ENCODE peak calls at places on chromosomes 12 and 14, in seven cellular contexts. Z, D, J, P, A, G and B are unnamed samples.

GRCh38 chr12:12896261-12896660 is 4.9 kb downstream of the GPRC5A start:
- DNase-seq in Z (peak; percentile 84), D (no peak), J (no peak), P (no peak), A (peak; percentile 72), G (no peak), B (no peak)

GRCh38 chr12:127928615-127929014 is 338.4 kb upstream of the TMEM132C start:
- DNase-seq in Z (no peak), D (no peak), J (no peak), P (no peak), A (peak; percentile 44), G (no peak), B (no peak)

GRCh38 chr14:26917086-26917485 is 319.3 kb upstream of the NOVA1 start:
- DNase-seq in Z (peak; percentile 2), D (peak; percentile 54), J (no peak), P (no peak), A (peak; percentile 37), G (no peak), B (no peak)

GRCh38 chr12:94689002-94689645 is 38.8 kb upstream of the TMCC3 start:
- DNase-seq in Z (peak; percentile 27), D (no peak), J (no peak), P (no peak), A (peak; percentile 54), G (no peak), B (no peak)

GRCh38 chr14:99603471-99603933 is 505 bp downstream of the CCDC85C start:
- DNase-seq in Z (peak; percentile 49), D (peak; percentile 77), J (no peak), P (no peak), A (peak; percentile 42), G (peak; percentile 23), B (peak; percentile 56)

GRCh38 chr12:90262261-90262660 is 553.6 kb upstream of the ATP2B1 start:
- DNase-seq in Z (peak; percentile 45), D (no peak), J (no peak), P (no peak), A (peak; percentile 32), G (no peak), B (no peak)

GRCh38 chr12:115511971-115512370 is 765.5 kb downstream of the MED13L start:
- DNase-seq in Z (no peak), D (no peak), J (no peak), P (no peak), A (no peak), G (no peak), B (peak; percentile 51)

GRCh38 chr12:95859344-95859816 is 628 bp downstream of the SNRPF start:
- DNase-seq in Z (peak; percentile 31), D (peak; percentile 78), J (peak; percentile 12), P (no peak), A (peak; percentile 58), G (no peak), B (no peak)

GRCh38 chr14:49621114-49621881 is 699 bp downstream of the MGAT2 start:
- DNase-seq in Z (peak; percentile 28), D (peak; percentile 87), J (no peak), P (no peak), A (no peak), G (no peak), B (peak; percentile 64)

GRCh38 chr14:36511981-36512584 is 7.9 kb downstream of the NKX2-1 start:
- DNase-seq in Z (no peak), D (no peak), J (no peak), P (no peak), A (no peak), G (no peak), B (no peak)

GRCh38 chr12:26721800-26722199 is 111.2 kb downstream of the ITPR2 start:
- DNase-seq in Z (no peak), D (no peak), J (no peak), P (no peak), A (no peak), G (no peak), B (no peak)

GRCh38 chr14:20998674-20999366 is at the start of gene SLC39A2:
- DNase-seq in Z (peak; percentile 60), D (peak; percentile 90), J (no peak), P (no peak), A (peak; percentile 57), G (peak; percentile 60), B (peak; percentile 75)

GRCh38 chr14:28577187-28577586 is 189.4 kb upstream of the FOXG1 start:
- DNase-seq in Z (no peak), D (no peak), J (no peak), P (no peak), A (no peak), G (no peak), B (no peak)

GRCh38 chr14:31206536-31207286 is 882 bp downstream of the HECTD1 start:
- DNase-seq in Z (no peak), D (peak; percentile 57), J (no peak), P (no peak), A (no peak), G (no peak), B (peak; percentile 38)

GRCh38 chr12:75389706-75390105 is 1.2 kb upstream of the GLIPR1L2 start:
- DNase-seq in Z (no peak), D (no peak), J (no peak), P (no peak), A (peak; percentile 26), G (no peak), B (no peak)

GRCh38 chr14:105859717-105860614 is 333.6 kb downstream of the TMEM121 start:
- DNase-seq in Z (no peak), D (no peak), J (no peak), P (no peak), A (no peak), G (no peak), B (no peak)

GRCh38 chr14:100303179-100303578 is 3.1 kb downstream of the SLC25A29 start:
- DNase-seq in Z (no peak), D (no peak), J (no peak), P (no peak), A (peak; percentile 38), G (no peak), B (no peak)

GRCh38 chr12:46413368-46413767 is 40.8 kb upstream of the SLC38A2 start:
- DNase-seq in Z (no peak), D (no peak), J (no peak), P (no peak), A (no peak), G (no peak), B (no peak)
- H2BK120ac ChIP-seq in Z (no peak overlapping the region), D (no peak overlapping the region), J (no peak overlapping the region), P (no peak overlapping the region), A (no peak overlapping the region), G (no peak overlapping the region), B (no peak overlapping the region)

DNA sequence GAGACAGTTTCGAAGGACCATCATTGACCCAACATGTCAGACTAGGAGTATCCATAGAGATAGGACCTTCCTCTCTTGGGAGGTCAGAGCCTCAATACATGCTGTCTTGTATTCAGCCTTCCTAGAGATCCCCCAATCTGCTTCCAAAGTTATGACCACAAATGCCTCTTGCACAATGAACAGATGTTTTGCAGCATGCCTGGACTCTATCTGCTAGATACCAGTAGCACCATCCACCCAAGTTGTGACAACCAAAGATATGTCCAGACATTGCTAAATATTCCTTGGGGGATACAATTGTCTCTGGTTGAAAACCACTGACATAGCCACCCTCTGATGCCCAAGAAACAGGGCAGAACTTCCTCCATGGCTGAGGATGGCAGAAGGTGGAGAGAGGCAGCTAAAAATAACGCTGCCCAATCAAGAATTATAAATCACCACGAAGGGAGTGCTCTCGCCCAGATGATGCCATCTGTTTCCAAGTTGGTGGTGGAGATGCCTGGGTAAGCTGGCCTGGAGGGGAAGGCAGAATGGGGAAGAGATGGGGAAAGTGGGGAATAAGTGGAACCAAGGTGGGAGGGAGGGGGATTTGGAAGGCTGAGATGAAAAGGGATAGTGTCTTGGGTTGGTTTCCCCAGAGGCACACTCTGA is 42.9 kb upstream of the NOS1 start:
- DNase-seq in Z (no peak), D (no peak), J (no peak), P (no peak), A (no peak), G (peak; percentile 79), B (no peak)
- H3K27ac ChIP-seq in Z (no peak overlapping the region), D (no peak overlapping the region), J (no peak overlapping the region), P (no peak overlapping the region), A (no peak overlapping the region), G (no peak overlapping the region), B (no peak overlapping the region)

GRCh38 chr12:132176920-132177551 is 32.8 kb downstream of the NOC4L start:
- DNase-seq in Z (no peak), D (no peak), J (no peak), P (no peak), A (no peak), G (no peak), B (no peak)

GRCh38 chr12:132175496-132176357 is 31.5 kb downstream of the NOC4L start:
- DNase-seq in Z (no peak), D (no peak), J (no peak), P (no peak), A (no peak), G (no peak), B (no peak)

GRCh38 chr12:132174703-132175490 is 30.6 kb downstream of the NOC4L start:
- DNase-seq in Z (no peak), D (no peak), J (no peak), P (no peak), A (no peak), G (no peak), B (no peak)

GRCh38 chr12:132178314-132178713 is 34.1 kb downstream of the NOC4L start:
- DNase-seq in Z (no peak), D (no peak), J (no peak), P (no peak), A (no peak), G (no peak), B (no peak)

GRCh38 chr12:132176358-132176919 is 32.2 kb downstream of the NOC4L start:
- DNase-seq in Z (no peak), D (no peak), J (no peak), P (no peak), A (no peak), G (no peak), B (no peak)
- H2BK120ac ChIP-seq in Z (no peak overlapping the region), D (no peak overlapping the region), J (no peak overlapping the region), P (no peak overlapping the region), A (no peak overlapping the region), G (no peak overlapping the region), B (no peak overlapping the region)

GRCh38 chr14:77110286-77110685 is 12.2 kb downstream of the CIPC start:
- DNase-seq in Z (no peak), D (no peak), J (no peak), P (no peak), A (no peak), G (peak; percentile 67), B (no peak)

GRCh38 chr14:77109656-77110055 is 11.6 kb downstream of the CIPC start:
- DNase-seq in Z (no peak), D (peak; percentile 55), J (no peak), P (no peak), A (no peak), G (no peak), B (no peak)

GRCh38 chr14:77113644-77114043 is 15.6 kb downstream of the CIPC start:
- DNase-seq in Z (no peak), D (no peak), J (no peak), P (no peak), A (no peak), G (no peak), B (no peak)

GRCh38 chr14:77108753-77109152 is 10.7 kb downstream of the CIPC start:
- DNase-seq in Z (no peak), D (no peak), J (no peak), P (no peak), A (no peak), G (no peak), B (no peak)

DNA sequence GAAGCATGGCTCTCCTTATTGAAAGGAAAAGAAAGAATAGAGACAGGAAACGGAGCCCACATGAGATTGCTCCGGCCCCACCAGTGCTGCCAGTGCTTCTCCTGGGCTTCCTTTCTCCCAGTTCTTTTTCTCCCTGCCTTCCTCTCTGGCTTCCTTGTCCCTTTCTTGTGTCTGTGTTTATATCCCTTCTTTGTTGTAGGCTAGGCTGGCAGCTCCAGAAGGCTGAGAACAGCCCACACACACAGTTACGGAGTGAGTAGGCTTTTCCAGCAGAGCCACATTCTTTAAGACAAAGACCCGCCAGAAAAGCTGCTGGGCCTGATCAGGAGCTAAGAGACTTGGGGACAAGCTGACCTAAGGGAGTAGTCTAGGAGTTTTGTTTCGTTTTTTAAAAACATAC is 13.0 kb downstream of the CIPC start:
- DNase-seq in Z (no peak), D (peak; percentile 95), J (peak; percentile 79), P (peak; percentile 59), A (no peak), G (peak; percentile 90), B (peak; percentile 77)
- H3K27ac ChIP-seq in Z (no peak overlapping the region), D (peak overlapping the region; percentile 90), J (peak overlapping the region; percentile 19), P (peak overlapping the region; percentile 55), A (no peak overlapping the region), G (peak overlapping the region; percentile 99), B (peak overlapping the region; percentile 92)